ENCODE peak calls at places on chromosomes 5 and 9, in six cellular contexts. Q, B, T, F, V and R are unnamed samples.

GRCh38 chr5:106408141-106408540 is 1262.6 kb downstream of the EFNA5 start:
- DNase-seq in Q (no peak), B (no peak), T (no peak), F (no peak), V (no peak), R (no peak)

GRCh38 chr9:21473236-21473635 is 8.9 kb downstream of the IFNE start:
- DNase-seq in Q (no peak), B (no peak), T (no peak), F (no peak), V (no peak), R (no peak)

GRCh38 chr5:172685036-172685435 is 44.0 kb downstream of the NEURL1B start:
- DNase-seq in Q (no peak), B (no peak), T (no peak), F (no peak), V (no peak), R (no peak)

GRCh38 chr5:168085321-168086040 is 206.0 kb upstream of the WWC1 start:
- DNase-seq in Q (no peak), B (no peak), T (peak), F (no peak), V (no peak), R (no peak)

GRCh38 chr9:17669206-17669605 is 90.3 kb downstream of the SH3GL2 start:
- DNase-seq in Q (no peak), B (no peak), T (no peak), F (no peak), V (no peak), R (no peak)

GRCh38 chr5:128099944-128100343 is 16.4 kb downstream of the SLC12A2 start:
- DNase-seq in Q (no peak), B (no peak), T (no peak), F (no peak), V (no peak), R (no peak)

GRCh38 chr9:136695955-136696354 is 8.7 kb upstream of the AGPAT2 start:
- DNase-seq in Q (peak), B (no peak), T (no peak), F (no peak), V (no peak), R (no peak)

GRCh38 chr5:56025303-56025885 is 30.6 kb upstream of the IL6ST start:
- DNase-seq in Q (no peak), B (peak), T (no peak), F (no peak), V (no peak), R (no peak)

GRCh38 chr5:178241688-178242231 is 9.2 kb upstream of the PHYKPL start:
- DNase-seq in Q (no peak), B (no peak), T (peak), F (no peak), V (no peak), R (no peak)

GRCh38 chr5:127010362-127010761 is 20.0 kb downstream of the MARCHF3 start:
- DNase-seq in Q (no peak), B (no peak), T (no peak), F (no peak), V (no peak), R (no peak)

GRCh38 chr5:150567031-150567680 is 59.2 kb downstream of the NDST1 start:
- DNase-seq in Q (no peak), B (no peak), T (no peak), F (no peak), V (no peak), R (no peak)

GRCh38 chr9:15606667-15607472 is 54.0 kb downstream of the CCDC171 start:
- DNase-seq in Q (no peak), B (peak), T (peak), F (peak), V (peak), R (no peak)

GRCh38 chr9:109793921-109794320 is 13.9 kb downstream of the PALM2AKAP2 start:
- DNase-seq in Q (no peak), B (no peak), T (no peak), F (no peak), V (no peak), R (no peak)

GRCh38 chr5:54725391-54726280 is 208.1 kb downstream of the SNX18 start:
- DNase-seq in Q (no peak), B (no peak), T (no peak), F (no peak), V (no peak), R (no peak)

GRCh38 chr5:157607371-157608161 is 32.0 kb upstream of the ADAM19 start:
- DNase-seq in Q (no peak), B (no peak), T (no peak), F (peak), V (no peak), R (no peak)

GRCh38 chr5:52579391-52579790 is 208.3 kb upstream of the ITGA1 start:
- DNase-seq in Q (no peak), B (no peak), T (no peak), F (no peak), V (no peak), R (no peak)

GRCh38 chr9:124743686-124744348 is 27.3 kb downstream of the NR6A1 start:
- DNase-seq in Q (no peak), B (no peak), T (no peak), F (no peak), V (peak), R (no peak)

GRCh38 chr5:57655228-57655627 is 172.6 kb upstream of the ACTBL2 start:
- DNase-seq in Q (no peak), B (no peak), T (no peak), F (no peak), V (no peak), R (no peak)

GRCh38 chr5:109611505-109611904 is 78.2 kb upstream of the MAN2A1 start:
- DNase-seq in Q (no peak), B (no peak), T (no peak), F (no peak), V (no peak), R (no peak)

GRCh38 chr5:142821733-142822487 is 51.7 kb downstream of the ARHGAP26 start:
- DNase-seq in Q (no peak), B (peak), T (no peak), F (peak), V (no peak), R (no peak)

GRCh38 chr5:168652516-168652915 is 73.3 kb upstream of the PANK3 start:
- DNase-seq in Q (no peak), B (no peak), T (no peak), F (no peak), V (no peak), R (no peak)

GRCh38 chr9:133674091-133674490 is 37.9 kb downstream of the DBH start:
- DNase-seq in Q (no peak), B (no peak), T (no peak), F (no peak), V (no peak), R (no peak)

GRCh38 chr9:131239307-131239975 is 36.9 kb downstream of the FAM78A start:
- DNase-seq in Q (no peak), B (no peak), T (no peak), F (no peak), V (no peak), R (no peak)

GRCh38 chr5:161286066-161286655 is 260.4 kb downstream of the GABRB2 start:
- DNase-seq in Q (no peak), B (no peak), T (no peak), F (no peak), V (no peak), R (no peak)

DNA sequence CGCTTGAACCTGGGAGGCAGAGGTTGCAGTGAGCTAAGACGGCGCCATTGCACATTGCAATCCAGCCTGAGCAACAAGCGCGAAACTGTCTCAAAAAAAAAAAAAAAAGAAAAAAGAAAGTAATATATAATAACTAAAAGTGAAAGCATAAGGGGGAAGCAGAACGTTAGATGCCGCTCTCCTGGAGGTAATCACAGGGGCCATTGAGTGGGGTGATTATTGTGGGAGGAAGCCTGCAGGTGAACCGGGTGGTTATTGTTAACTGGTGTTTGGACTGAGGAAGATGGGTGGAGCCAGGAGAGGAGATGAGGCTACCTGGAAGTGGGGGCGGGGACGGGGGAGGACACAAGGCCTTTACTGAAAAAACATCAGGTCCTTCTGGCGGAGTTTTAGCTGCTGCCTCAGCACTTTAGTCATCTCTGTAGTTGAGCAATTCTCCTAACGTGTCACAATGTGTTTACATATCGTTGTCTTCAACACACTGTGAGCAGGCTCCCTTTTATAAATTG is 5.3 kb upstream of the TJP2 start:
- DNase-seq in Q (peak), B (peak), T (no peak), F (no peak), V (peak), R (no peak)
- TF ChIP-seq YY1 in Q (no peak), B (no peak), T (no peak), F (no peak), V (no peak), R (no peak)

GRCh38 chr9:27293046-27293445 is 3.9 kb downstream of the EQTN start:
- DNase-seq in Q (no peak), B (no peak), T (no peak), F (no peak), V (no peak), R (no peak)
- TF ChIP-seq YY1 in Q (no peak), B (no peak), T (no peak), F (no peak), V (no peak), R (no peak)

DNA sequence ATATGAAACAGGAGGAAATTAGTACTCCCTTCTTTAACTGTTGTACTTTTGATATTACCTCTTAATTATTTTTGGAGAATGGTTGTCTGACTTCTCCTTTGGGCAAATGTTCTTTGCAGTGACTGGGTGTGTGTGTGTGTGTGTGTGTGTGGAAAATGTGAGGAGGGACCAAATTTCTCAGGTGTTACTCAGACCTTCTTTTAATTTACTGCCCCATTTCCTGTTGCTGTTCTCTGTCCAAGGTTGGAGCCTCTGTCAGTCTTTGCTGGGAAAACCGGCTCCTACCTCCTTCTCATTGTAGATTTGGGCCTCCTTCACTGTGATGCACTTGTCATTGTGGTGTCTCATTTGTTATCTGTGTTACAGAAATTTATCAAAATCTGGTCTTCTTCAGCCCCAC is 68.4 kb downstream of the PBX3 start:
- DNase-seq in Q (no peak), B (no peak), T (no peak), F (peak), V (no peak), R (no peak)
- TF ChIP-seq YY1 in Q (no peak), B (no peak), T (no peak), F (no peak), V (no peak), R (no peak)

DNA sequence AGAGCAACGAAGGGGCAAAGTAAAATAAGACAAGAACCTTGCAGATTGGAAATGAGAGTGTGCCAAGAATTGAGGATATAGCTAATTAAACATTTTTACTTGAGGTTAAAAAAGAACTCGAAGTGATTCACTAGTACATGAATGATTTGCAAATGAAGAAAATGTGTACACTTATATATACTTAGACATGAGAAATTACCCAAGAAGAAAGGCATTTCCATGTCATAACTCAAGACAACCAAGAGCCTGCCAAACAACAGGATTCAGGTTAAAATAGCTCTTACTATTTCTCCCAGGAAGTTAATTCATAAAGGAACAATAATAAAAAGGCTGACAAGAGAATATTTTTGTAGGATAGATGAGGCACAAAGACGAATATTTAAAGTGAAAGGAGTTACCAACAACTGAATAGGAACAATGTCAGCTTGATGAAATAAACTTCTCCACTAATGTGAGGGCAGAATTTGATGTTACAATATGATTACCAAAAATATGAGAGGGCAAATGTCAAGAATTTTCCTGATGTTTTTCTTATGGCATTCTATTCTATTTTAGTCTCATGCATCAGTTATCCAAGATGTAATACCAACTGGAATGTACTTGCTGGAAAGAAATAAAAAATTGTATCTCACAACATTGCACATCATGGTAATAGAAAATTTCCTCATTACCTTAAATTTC is 18.9 kb upstream of the NPR3 start:
- DNase-seq in Q (no peak), B (no peak), T (no peak), F (no peak), V (no peak), R (no peak)
- TF ChIP-seq YY1 in Q (no peak), B (no peak), T (no peak), F (no peak), V (no peak), R (no peak)

GRCh38 chr9:111983484-111983908 is 86.9 kb downstream of the UGCG start:
- DNase-seq in Q (no peak), B (no peak), T (no peak), F (no peak), V (no peak), R (no peak)
- TF ChIP-seq YY1 in Q (no peak), B (no peak), T (no peak), F (no peak), V (no peak), R (no peak)

DNA sequence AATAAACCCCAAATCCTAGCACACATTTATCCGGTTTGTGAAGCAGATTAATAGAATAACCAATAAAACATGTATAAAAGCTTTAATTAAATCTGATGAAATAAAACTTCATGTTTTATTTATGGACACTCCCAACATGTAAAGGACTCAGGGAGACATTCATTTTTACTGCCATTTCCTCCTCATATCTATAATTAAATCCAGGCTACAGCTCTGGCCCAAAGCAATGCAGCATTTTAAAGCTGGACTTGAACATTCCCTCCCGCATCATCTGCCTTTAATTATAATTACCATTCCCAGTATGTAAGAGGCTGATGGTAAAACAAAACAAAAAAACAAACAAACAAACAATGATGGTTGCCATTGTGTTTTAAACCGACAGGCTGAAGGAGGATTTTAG is 298.3 kb upstream of the RFX3 start:
- DNase-seq in Q (no peak), B (no peak), T (peak), F (no peak), V (no peak), R (no peak)
- TF ChIP-seq YY1 in Q (no peak), B (no peak), T (no peak), F (no peak), V (no peak), R (no peak)

DNA sequence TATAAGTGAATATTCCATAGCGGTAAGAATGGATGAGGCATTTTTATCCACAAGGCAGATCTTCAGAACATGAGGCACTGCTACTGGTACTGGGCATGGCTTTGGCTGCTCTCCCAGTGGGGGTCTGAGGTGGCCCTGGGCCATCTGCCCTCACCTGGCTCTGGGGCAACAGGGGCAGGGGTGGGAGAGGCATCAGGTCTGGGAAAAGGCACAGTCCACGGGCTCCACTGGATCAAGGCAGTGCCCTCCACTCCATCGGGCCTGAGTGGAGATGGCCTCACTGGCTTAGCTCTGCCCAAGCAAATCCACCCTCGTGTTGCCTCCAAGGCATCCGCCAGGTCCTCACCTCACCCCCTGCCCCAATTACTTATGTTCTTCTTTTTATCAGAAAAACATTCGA is 10.9 kb upstream of the NKD2 start:
- DNase-seq in Q (no peak), B (no peak), T (no peak), F (no peak), V (no peak), R (no peak)
- TF ChIP-seq YY1 in Q (no peak), B (no peak), T (no peak), F (no peak), V (no peak), R (no peak)